ENCODE peak calls at places on chromosomes 1 and 21, in eight cellular contexts. O is hepatocyte, G is psoas muscle, K is transverse colon, C is RWPE1, B is heart left ventricle, M is MM.1S, J is lower leg skin. A is an unnamed sample.

GRCh38 chr1:26049531-26050254 is 3.8 kb upstream of the SLC30A2 start:
- DNase-seq in O (peak), G (peak), K (peak), C (no peak), B (no peak), M (no peak), J (no peak), A (no peak)

GRCh38 chr21:37219766-37220432 is 47.2 kb downstream of the VPS26C start:
- DNase-seq in O (no peak), G (no peak), K (no peak), C (no peak), B (no peak), M (no peak), J (peak), A (no peak)

GRCh38 chr1:19079983-19080472 is 123.6 kb upstream of the IFFO2 start:
- DNase-seq in O (no peak), G (peak), K (no peak), C (no peak), B (no peak), M (no peak), J (no peak), A (no peak)

GRCh38 chr21:27954806-27955205 is 987.9 kb upstream of the ADAMTS5 start:
- DNase-seq in O (peak), G (no peak), K (no peak), C (no peak), B (no peak), M (no peak), J (no peak), A (no peak)

GRCh38 chr1:197786280-197786679 is 11.0 kb upstream of the DENND1B start:
- DNase-seq in O (no peak), G (no peak), K (no peak), C (no peak), B (no peak), M (no peak), J (no peak), A (no peak)

GRCh38 chr21:35764586-35764985 is 295.7 kb downstream of the SETD4 start:
- DNase-seq in O (no peak), G (no peak), K (no peak), C (no peak), B (no peak), M (no peak), J (no peak), A (no peak)

GRCh38 chr1:156944848-156945247 is 24.4 kb downstream of the LRRC71 start:
- DNase-seq in O (no peak), G (peak), K (no peak), C (no peak), B (no peak), M (no peak), J (no peak), A (no peak)

GRCh38 chr1:176694713-176695112 is 231.7 kb downstream of the PAPPA2 start:
- DNase-seq in O (no peak), G (no peak), K (no peak), C (no peak), B (no peak), M (no peak), J (no peak), A (no peak)

GRCh38 chr1:62178372-62178771 is 16.3 kb upstream of the L1TD1 start:
- DNase-seq in O (no peak), G (no peak), K (no peak), C (no peak), B (no peak), M (no peak), J (no peak), A (no peak)

GRCh38 chr1:192491804-192492554 is 83.6 kb upstream of the RGS1 start:
- DNase-seq in O (no peak), G (no peak), K (no peak), C (no peak), B (no peak), M (no peak), J (no peak), A (peak)

GRCh38 chr1:182684128-182684828 is at the start of gene RGS8:
- DNase-seq in O (no peak), G (no peak), K (no peak), C (no peak), B (no peak), M (no peak), J (no peak), A (no peak)

GRCh38 chr1:7572654-7573152 is 198.4 kb upstream of the VAMP3 start:
- DNase-seq in O (no peak), G (peak), K (peak), C (peak), B (no peak), M (no peak), J (no peak), A (no peak)

GRCh38 chr1:63612971-63613370 is 19.8 kb downstream of the PGM1 start:
- DNase-seq in O (no peak), G (no peak), K (no peak), C (no peak), B (no peak), M (no peak), J (no peak), A (no peak)

GRCh38 chr1:81498370-81499184 is 302.2 kb upstream of the ADGRL2 start:
- DNase-seq in O (no peak), G (no peak), K (no peak), C (no peak), B (no peak), M (peak), J (no peak), A (no peak)

GRCh38 chr1:94068096-94068830 is 52.7 kb downstream of the ABCA4 start:
- DNase-seq in O (peak), G (no peak), K (no peak), C (no peak), B (no peak), M (no peak), J (no peak), A (peak)

GRCh38 chr1:102661481-102661880 is 446.8 kb downstream of the COL11A1 start:
- DNase-seq in O (no peak), G (no peak), K (no peak), C (no peak), B (peak), M (no peak), J (no peak), A (no peak)

GRCh38 chr1:169474302-169474701 is 11.4 kb downstream of the SLC19A2 start:
- DNase-seq in O (no peak), G (no peak), K (no peak), C (no peak), B (no peak), M (no peak), J (no peak), A (no peak)

GRCh38 chr1:150066838-150067183 is 765 bp upstream of the VPS45 start:
- DNase-seq in O (peak), G (peak), K (peak), C (peak), B (peak), M (peak), J (peak), A (no peak)

GRCh38 chr1:162916407-162916806 is 55.4 kb upstream of the CCDC190 start:
- DNase-seq in O (no peak), G (no peak), K (no peak), C (no peak), B (no peak), M (no peak), J (no peak), A (peak)

GRCh38 chr1:116334015-116334547 is 39.0 kb upstream of the ATP1A1 start:
- DNase-seq in O (no peak), G (no peak), K (peak), C (peak), B (no peak), M (no peak), J (no peak), A (peak)

GRCh38 chr1:51189421-51190073 is 46.5 kb upstream of the RNF11 start:
- DNase-seq in O (peak), G (no peak), K (peak), C (peak), B (no peak), M (peak), J (no peak), A (peak)

GRCh38 chr1:201480231-201481003 is 11.4 kb upstream of the PHLDA3 start:
- DNase-seq in O (peak), G (peak), K (peak), C (peak), B (peak), M (peak), J (peak), A (no peak)

DNA sequence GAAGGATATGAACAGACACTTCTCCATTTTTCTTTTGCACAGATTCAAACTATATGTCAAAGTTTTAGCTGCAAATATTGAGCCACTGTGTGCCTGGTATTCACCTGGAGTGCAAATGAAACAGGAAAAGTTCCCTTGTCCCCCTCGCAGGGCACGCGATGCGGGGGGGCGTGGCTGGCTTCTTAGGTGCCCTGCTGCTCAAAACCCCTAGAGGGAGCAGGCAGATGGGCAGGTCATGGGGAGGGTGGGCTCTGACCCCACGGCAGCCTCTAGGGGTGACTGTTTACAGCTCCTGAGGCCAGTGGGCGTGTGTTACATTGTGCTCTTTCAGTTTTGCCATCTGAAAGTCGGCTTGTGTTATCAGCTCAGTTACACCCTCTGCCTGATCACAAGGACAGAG is 931.2 kb upstream of the B3GALT2 start:
- DNase-seq in O (no peak), G (no peak), K (no peak), C (no peak), B (peak), M (no peak), J (no peak), A (no peak)
- TF ChIP-seq CTCF in O (peak), G (no peak), K (no peak), C (no peak), B (no peak), M (no peak), J (no peak), A (no peak)

DNA sequence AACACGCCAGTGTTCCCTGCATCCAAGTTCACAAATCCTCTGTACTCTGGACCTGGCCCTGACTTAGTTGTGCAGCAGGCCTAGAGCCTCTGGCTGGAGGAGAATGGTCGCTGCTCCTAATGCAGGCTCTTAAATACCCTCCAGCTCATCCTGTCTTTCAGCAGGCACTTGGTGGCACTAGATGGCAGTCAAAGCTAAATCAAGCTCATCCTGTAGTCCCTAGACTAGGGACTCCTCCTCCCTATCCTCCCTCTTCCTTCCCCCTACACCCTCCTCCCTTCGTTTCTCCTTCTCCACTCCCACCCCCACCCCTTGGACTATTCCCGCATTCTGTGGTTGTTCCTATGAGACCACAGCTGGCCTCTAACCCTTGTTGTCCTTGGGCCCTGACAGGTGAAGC is 41.5 kb upstream of the MTR start:
- DNase-seq in O (peak), G (no peak), K (no peak), C (no peak), B (no peak), M (peak), J (no peak), A (peak)
- TF ChIP-seq CTCF in O (peak), G (no peak), K (no peak), C (no peak), B (no peak), M (no peak), J (no peak), A (no peak)

GRCh38 chr1:46747683-46748288 is 28.9 kb upstream of the EFCAB14 start:
- DNase-seq in O (peak), G (no peak), K (peak), C (peak), B (no peak), M (peak), J (no peak), A (peak)
- TF ChIP-seq CTCF in O (peak), G (peak), K (peak), C (peak), B (peak), M (peak), J (no peak), A (peak)

GRCh38 chr1:107555578-107555977 is 409.4 kb downstream of the VAV3 start:
- DNase-seq in O (no peak), G (no peak), K (no peak), C (no peak), B (no peak), M (no peak), J (no peak), A (no peak)
- TF ChIP-seq CTCF in O (no peak), G (no peak), K (no peak), C (no peak), B (no peak), M (no peak), J (no peak), A (no peak)

DNA sequence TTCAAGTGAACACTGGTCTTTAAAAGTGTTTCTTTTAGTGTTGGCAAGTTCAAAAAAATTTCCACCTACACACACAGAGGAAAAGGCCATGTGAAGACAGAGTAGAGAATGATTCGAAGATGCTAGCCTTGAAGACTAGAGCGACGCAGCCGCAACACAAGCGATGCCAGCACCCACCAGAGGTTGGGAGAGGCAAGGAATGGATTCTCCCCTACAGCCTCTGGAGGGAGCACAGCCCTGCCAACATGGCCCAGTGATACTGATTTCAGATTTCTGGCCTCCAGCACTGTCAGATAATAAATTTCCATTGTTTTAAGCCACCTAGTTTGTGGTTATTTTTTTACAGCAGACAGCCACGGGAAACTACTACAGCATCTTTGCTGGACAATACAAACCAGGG is 6.9 kb upstream of the ADAR start:
- DNase-seq in O (no peak), G (no peak), K (no peak), C (no peak), B (no peak), M (no peak), J (no peak), A (no peak)
- TF ChIP-seq CTCF in O (no peak), G (no peak), K (no peak), C (no peak), B (no peak), M (no peak), J (no peak), A (peak)

DNA sequence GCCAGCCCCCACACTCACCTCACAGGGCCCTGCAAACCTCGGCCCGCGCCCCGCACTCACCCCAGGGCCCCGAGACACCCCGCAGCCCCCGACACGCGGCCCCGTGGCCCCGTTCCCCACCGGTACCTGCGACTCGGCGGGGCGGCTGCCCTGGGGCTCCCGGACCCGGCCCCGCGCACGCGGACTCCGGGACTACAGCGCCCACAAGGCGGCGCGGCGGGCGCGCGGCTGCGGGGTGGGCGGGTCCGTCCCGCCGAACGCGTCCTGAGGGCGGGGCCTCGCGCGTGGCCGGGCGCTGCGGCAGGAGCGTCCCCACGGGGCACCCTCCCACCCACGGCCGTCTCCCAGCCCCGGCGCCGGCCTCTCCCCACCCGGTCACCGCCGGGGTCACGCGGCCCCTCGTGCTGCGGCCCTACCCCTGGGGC is at the start of gene SLC19A1:
- DNase-seq in O (peak), G (peak), K (peak), C (peak), B (peak), M (peak), J (peak), A (peak)
- TF ChIP-seq CTCF in O (peak), G (peak), K (peak), C (no peak), B (peak), M (no peak), J (no peak), A (no peak)

GRCh38 chr1:57422271-57423134 is 1.4 kb downstream of the DAB1 start:
- DNase-seq in O (peak), G (peak), K (no peak), C (no peak), B (no peak), M (no peak), J (no peak), A (peak)
- TF ChIP-seq CTCF in O (peak), G (no peak), K (no peak), C (no peak), B (no peak), M (no peak), J (no peak), A (no peak)

GRCh38 chr1:159821171-159821867 is 5.4 kb upstream of the SLAMF8 start:
- DNase-seq in O (no peak), G (no peak), K (no peak), C (no peak), B (no peak), M (no peak), J (no peak), A (no peak)
- TF ChIP-seq CTCF in O (no peak), G (no peak), K (no peak), C (no peak), B (no peak), M (no peak), J (no peak), A (no peak)

GRCh38 chr1:90133133-90133532 is 138.2 kb downstream of the ZNF326 start:
- DNase-seq in O (peak), G (no peak), K (peak), C (peak), B (no peak), M (peak), J (no peak), A (peak)
- TF ChIP-seq CTCF in O (peak), G (peak), K (peak), C (peak), B (peak), M (peak), J (no peak), A (peak)

GRCh38 chr1:240293706-240294105 is 202.0 kb downstream of the FMN2 start:
- DNase-seq in O (no peak), G (no peak), K (no peak), C (no peak), B (no peak), M (no peak), J (no peak), A (no peak)

GRCh38 chr1:240294566-240294965 is 202.9 kb downstream of the FMN2 start:
- DNase-seq in O (no peak), G (no peak), K (no peak), C (no peak), B (no peak), M (no peak), J (no peak), A (no peak)

DNA sequence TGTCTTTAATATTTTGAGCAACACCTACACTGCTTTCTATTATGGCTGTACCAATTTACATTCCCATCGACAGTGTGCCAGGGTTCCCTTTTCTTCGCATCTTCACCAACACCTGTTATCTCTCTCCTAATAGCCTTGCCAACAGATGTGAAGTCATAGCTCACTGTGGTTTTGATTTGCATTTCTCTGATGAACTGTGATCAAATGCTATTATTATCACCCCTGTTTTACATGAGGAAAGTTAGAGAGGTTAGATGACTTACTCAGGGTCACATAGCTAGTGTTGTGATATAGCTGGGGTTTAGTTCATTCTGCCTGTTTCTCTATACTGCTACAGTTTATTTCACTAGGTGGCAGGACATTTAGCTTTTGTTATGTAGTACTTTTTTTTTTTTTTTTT is 204.1 kb downstream of the FMN2 start:
- DNase-seq in O (no peak), G (no peak), K (no peak), C (no peak), B (no peak), M (peak), J (no peak), A (no peak)
- TF ChIP-seq CTCF in O (no peak), G (no peak), K (no peak), C (no peak), B (no peak), M (no peak), J (no peak), A (no peak)